ENCODE peak calls at places on chromosomes 5 and 9, in ten cellular contexts. M is transverse colon; C is lower lobe of right lung; G is IMR-90; L is heart left ventricle; E is mammary epithelial cell; O is heart right ventricle; J is CD4-positive, alpha-beta T cell; N is body of pancreas; Z is neural progenitor cell. K is an unnamed sample.

GRCh38 chr5:179805070-179805528 is 1.6 kb downstream of the MGAT4B start:
- DNase-seq in M (peak; percentile 87), C (no peak), G (no peak), L (no peak), E (no peak), O (no peak), J (no peak), N (peak; percentile 39), Z (no peak), K (no peak)

GRCh38 chr5:168829044-168829443 is 249.9 kb upstream of the PANK3 start:
- DNase-seq in M (no peak), C (no peak), G (no peak), L (no peak), E (no peak), O (no peak), J (no peak), N (no peak), Z (no peak), K (no peak)

GRCh38 chr5:137039939-137040515 is 459.1 kb downstream of the SPOCK1 start:
- DNase-seq in M (no peak), C (no peak), G (no peak), L (no peak), E (no peak), O (no peak), J (no peak), N (no peak), Z (no peak), K (no peak)

GRCh38 chr9:5278486-5278885 is 26.0 kb downstream of the RLN2 start:
- DNase-seq in M (no peak), C (no peak), G (no peak), L (no peak), E (no peak), O (no peak), J (no peak), N (no peak), Z (no peak), K (no peak)

GRCh38 chr5:164627051-164627450 is 1121.6 kb downstream of the MAT2B start:
- DNase-seq in M (no peak), C (no peak), G (no peak), L (no peak), E (no peak), O (no peak), J (no peak), N (no peak), Z (no peak), K (no peak)

GRCh38 chr9:69637193-69637592 is 35.0 kb downstream of the APBA1 start:
- DNase-seq in M (no peak), C (no peak), G (no peak), L (no peak), E (no peak), O (no peak), J (no peak), N (no peak), Z (no peak), K (no peak)

GRCh38 chr5:16502866-16503265 is 37.3 kb upstream of the ZNF622 start:
- DNase-seq in M (no peak), C (no peak), G (peak; percentile 9), L (no peak), E (peak; percentile 33), O (no peak), J (no peak), N (no peak), Z (peak; percentile 27), K (no peak)

GRCh38 chr5:139633295-139634027 is 14.7 kb upstream of the CXXC5 start:
- DNase-seq in M (peak; percentile 77), C (peak; percentile 71), G (peak; percentile 73), L (peak; percentile 81), E (peak; percentile 57), O (peak; percentile 64), J (peak; percentile 50), N (peak; percentile 76), Z (peak; percentile 81), K (no peak)

DNA sequence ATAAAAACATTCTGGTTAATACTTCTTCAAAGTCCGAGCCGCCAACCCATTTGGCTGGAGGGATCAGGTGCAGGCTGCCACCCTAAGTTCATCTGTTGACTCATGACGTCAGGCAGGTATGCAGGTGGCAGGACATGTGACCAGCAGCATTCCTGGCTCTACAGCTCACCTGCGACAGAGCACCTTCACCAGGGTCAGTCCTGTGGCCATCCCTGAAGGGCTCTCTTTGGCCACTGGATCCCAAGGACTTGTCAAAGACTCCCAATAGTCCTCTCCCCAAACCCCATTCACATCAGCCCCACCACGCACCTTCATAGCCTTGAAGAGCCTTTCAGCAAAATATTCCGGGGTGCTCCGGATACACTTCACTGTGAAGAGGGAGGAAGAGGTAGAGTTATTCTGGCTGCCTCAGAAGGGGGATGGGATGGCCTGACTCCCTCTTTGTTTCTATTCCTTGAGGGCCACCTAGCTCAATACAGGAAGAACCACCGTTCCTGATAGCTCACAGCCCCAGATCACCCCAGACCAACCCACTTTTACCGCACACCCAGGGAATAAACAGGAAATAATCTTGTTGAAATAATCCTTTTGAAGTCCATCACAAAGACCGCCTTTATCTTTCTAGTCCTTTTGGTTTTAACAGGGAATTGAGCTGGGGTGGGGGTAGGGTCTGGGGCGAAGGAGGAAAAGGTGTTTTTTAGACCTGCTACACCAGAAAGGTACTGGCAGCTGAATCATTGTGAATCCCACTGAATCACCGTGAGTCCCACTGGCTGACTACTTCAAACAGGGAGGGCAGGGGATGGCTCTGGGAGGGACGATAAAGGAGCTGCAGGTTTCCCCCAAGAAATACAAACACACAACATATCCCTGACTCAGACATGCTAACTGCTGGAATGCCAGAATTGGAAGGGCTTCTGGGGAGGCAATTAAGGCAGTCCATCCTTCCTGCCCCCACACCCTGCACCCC is 26.4 kb downstream of the ANXA6 start:
- DNase-seq in M (peak; percentile 35), C (peak; percentile 71), G (peak; percentile 32), L (no peak), E (no peak), O (no peak), J (no peak), N (peak; percentile 61), Z (no peak), K (no peak)
- TF ChIP-seq CTCF in M (no peak), C (no peak), G (no peak), L (no peak), E (no peak), O (no peak), J (no peak), N (no peak), Z (no peak), K (no peak)

DNA sequence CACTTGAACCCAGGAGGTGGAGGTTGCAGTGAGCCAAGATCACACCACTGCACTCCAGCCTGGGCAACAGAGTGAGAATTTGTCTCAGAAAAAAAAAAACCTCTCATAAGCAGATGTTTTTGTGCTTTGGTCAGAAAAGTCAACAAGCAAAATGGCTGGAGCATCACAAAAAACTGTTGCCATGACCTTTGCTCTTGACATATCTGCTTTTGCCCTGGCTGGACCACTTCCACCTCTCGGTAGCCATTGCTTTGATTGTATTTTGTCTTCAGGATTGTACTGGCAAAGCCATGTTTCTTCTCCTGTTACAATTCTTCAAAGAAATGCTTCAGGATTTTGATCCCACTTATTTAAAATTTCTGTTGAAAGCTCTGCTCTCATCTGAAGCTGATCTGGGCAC is 67.0 kb downstream of the MTMR12 start:
- DNase-seq in M (no peak), C (no peak), G (no peak), L (no peak), E (no peak), O (no peak), J (no peak), N (no peak), Z (no peak), K (no peak)
- H3K27ac ChIP-seq in M (no peak overlapping the region), C (no peak overlapping the region), G (no peak overlapping the region), L (no peak overlapping the region), E (no peak overlapping the region), O (no peak overlapping the region), J (no peak overlapping the region), N (no peak overlapping the region), Z (no peak overlapping the region), K (no peak overlapping the region)

GRCh38 chr9:75087824-75088645 is at the start of the genes NMRK1 and OSTF1:
- DNase-seq in M (peak; percentile 97), C (peak; percentile 98), G (peak; percentile 96), L (peak; percentile 97), E (peak; percentile 97), O (peak; percentile 97), J (peak; percentile 83), N (peak; percentile 93), Z (peak; percentile 99), K (peak; percentile 89)

GRCh38 chr9:75089369-75089766 is 1.1 kb downstream of the OSTF1 start:
- DNase-seq in M (no peak), C (no peak), G (no peak), L (no peak), E (no peak), O (no peak), J (no peak), N (no peak), Z (no peak), K (no peak)

GRCh38 chr9:75090579-75090978 is 2.3 kb downstream of the OSTF1 start:
- DNase-seq in M (no peak), C (no peak), G (no peak), L (no peak), E (no peak), O (no peak), J (no peak), N (no peak), Z (no peak), K (no peak)

GRCh38 chr9:75087279-75087823 is 604 bp downstream of the NMRK1 start:
- DNase-seq in M (peak; percentile 63), C (no peak), G (peak; percentile 31), L (no peak), E (peak; percentile 53), O (no peak), J (no peak), N (peak; percentile 61), Z (peak; percentile 65), K (no peak)

DNA sequence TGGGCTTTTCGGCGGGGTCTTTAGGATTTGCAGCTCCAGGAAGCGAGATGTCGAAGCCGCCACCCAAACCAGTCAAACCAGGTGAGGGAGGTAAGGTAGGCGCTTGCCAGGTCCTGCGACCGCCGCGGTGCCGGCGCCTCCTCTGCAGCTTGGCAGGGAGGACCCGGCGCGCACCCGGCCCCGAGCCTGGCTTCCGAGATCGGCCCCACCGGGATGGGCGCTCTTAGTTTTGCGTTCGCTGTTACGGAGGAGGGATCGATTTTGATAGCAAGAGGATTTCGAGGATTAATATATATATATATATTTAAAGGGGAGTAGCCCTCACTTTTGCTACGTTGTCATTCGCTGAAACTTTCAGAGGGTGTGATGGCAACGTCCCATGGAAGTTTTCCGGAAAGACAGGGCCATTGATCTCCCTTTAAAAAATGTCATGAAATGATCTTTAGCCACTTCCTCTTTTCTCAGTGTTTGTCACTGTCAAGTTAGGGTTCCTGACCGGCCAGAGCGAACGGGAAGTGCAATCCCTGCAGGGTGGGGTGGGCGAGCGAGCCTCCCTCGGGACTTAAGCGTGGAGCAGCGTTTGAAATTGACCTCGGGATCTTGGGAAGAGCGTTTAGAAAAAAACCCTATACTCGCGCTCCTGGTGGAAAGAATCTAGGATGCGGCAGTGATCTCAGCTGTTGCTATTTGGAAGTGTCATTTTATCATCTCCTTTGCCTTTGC is 493 bp downstream of the OSTF1 start:
- DNase-seq in M (peak; percentile 71), C (peak; percentile 87), G (peak; percentile 68), L (peak; percentile 75), E (peak; percentile 55), O (peak; percentile 75), J (no peak), N (peak; percentile 81), Z (peak; percentile 58), K (no peak)
- TF ChIP-seq CTCF in M (peak; percentile 39), C (no peak), G (peak; percentile 52), L (peak; percentile 26), E (peak; percentile 45), O (no peak), J (no peak), N (peak; percentile 33), Z (peak; percentile 39), K (peak; percentile 62)

GRCh38 chr5:83576341-83576740 is 104.8 kb downstream of the VCAN start:
- DNase-seq in M (no peak), C (no peak), G (peak; percentile 52), L (no peak), E (no peak), O (no peak), J (no peak), N (no peak), Z (no peak), K (no peak)

GRCh38 chr5:83572271-83572670 is 100.7 kb downstream of the VCAN start:
- DNase-seq in M (no peak), C (no peak), G (no peak), L (no peak), E (no peak), O (no peak), J (no peak), N (no peak), Z (no peak), K (no peak)

GRCh38 chr5:83577036-83577636 is 105.6 kb downstream of the VCAN start:
- DNase-seq in M (peak; percentile 27), C (no peak), G (peak; percentile 32), L (no peak), E (peak; percentile 9), O (no peak), J (no peak), N (peak; percentile 43), Z (no peak), K (no peak)
- H3K27ac ChIP-seq in M (no peak overlapping the region), C (no peak overlapping the region), G (no peak overlapping the region), L (no peak overlapping the region), E (no peak overlapping the region), O (no peak overlapping the region), J (no peak overlapping the region), N (no peak overlapping the region), Z (no peak overlapping the region), K (no peak overlapping the region)